ENCODE peak calls at places on chromosomes 5 and 9, in four cellular contexts. One of them, this sample, is unnamed.

GRCh38 chr5:139635606-139636206 is 12.4 kb upstream of the CXXC5 start:
- DNase-seq in upper lobe of left lung: no peak
- DNase-seq in gastrocnemius medialis: peak; percentile 83
- DNase-seq in HCT116: no peak
- DNase-seq in this sample: no peak

GRCh38 chr9:4689013-4689412 is 9.6 kb downstream of the CDC37L1 start:
- DNase-seq in gastrocnemius medialis: no peak
- DNase-seq in HCT116: no peak
- DNase-seq in upper lobe of left lung: no peak
- DNase-seq in this sample: no peak

GRCh38 chr9:132250324-132251262 is 88.7 kb downstream of the NTNG2 start:
- DNase-seq in HCT116: no peak
- DNase-seq in upper lobe of left lung: no peak
- DNase-seq in gastrocnemius medialis: no peak
- DNase-seq in this sample: no peak

GRCh38 chr9:26169684-26170083 is 491.4 kb upstream of the TUSC1 start:
- DNase-seq in HCT116: no peak
- DNase-seq in gastrocnemius medialis: no peak
- DNase-seq in upper lobe of left lung: no peak
- DNase-seq in this sample: no peak

GRCh38 chr5:134509308-134510040 is 16.0 kb upstream of the JADE2 start:
- DNase-seq in upper lobe of left lung: no peak
- DNase-seq in HCT116: peak; percentile 87
- DNase-seq in gastrocnemius medialis: peak; percentile 86
- DNase-seq in this sample: no peak

GRCh38 chr9:111945216-111945615 is 48.6 kb downstream of the UGCG start:
- DNase-seq in upper lobe of left lung: no peak
- DNase-seq in gastrocnemius medialis: no peak
- DNase-seq in HCT116: no peak
- DNase-seq in this sample: no peak

GRCh38 chr9:78131969-78132687 is 100.5 kb upstream of the GNAQ start:
- DNase-seq in gastrocnemius medialis: no peak
- DNase-seq in HCT116: no peak
- DNase-seq in upper lobe of left lung: no peak
- DNase-seq in this sample: no peak

GRCh38 chr5:80659111-80659510 is 4.3 kb upstream of the DHFR start:
- DNase-seq in upper lobe of left lung: no peak
- DNase-seq in HCT116: no peak
- DNase-seq in gastrocnemius medialis: no peak
- DNase-seq in this sample: no peak

GRCh38 chr5:159825551-159826051 is 90.7 kb upstream of the ADRA1B start:
- DNase-seq in HCT116: no peak
- DNase-seq in upper lobe of left lung: no peak
- DNase-seq in gastrocnemius medialis: peak; percentile 67
- DNase-seq in this sample: no peak

GRCh38 chr9:115250646-115251045 is 132.7 kb upstream of the TNC start:
- DNase-seq in gastrocnemius medialis: no peak
- DNase-seq in upper lobe of left lung: no peak
- DNase-seq in HCT116: no peak
- DNase-seq in this sample: no peak

GRCh38 chr9:13778486-13779110 is 499.1 kb upstream of the MPDZ start:
- DNase-seq in gastrocnemius medialis: no peak
- DNase-seq in HCT116: no peak
- DNase-seq in upper lobe of left lung: no peak
- DNase-seq in this sample: no peak

GRCh38 chr5:57370376-57370775 is 112.2 kb downstream of the ACTBL2 start:
- DNase-seq in upper lobe of left lung: no peak
- DNase-seq in HCT116: no peak
- DNase-seq in gastrocnemius medialis: no peak
- DNase-seq in this sample: no peak

GRCh38 chr5:43105369-43106289 is 15.1 kb upstream of the ZNF131 start:
- DNase-seq in gastrocnemius medialis: peak; percentile 86
- DNase-seq in HCT116: peak; percentile 92
- DNase-seq in upper lobe of left lung: no peak
- DNase-seq in this sample: peak; percentile 91

GRCh38 chr9:116075191-116075590 is 78.4 kb upstream of the PAPPA start:
- DNase-seq in HCT116: no peak
- DNase-seq in upper lobe of left lung: no peak
- DNase-seq in gastrocnemius medialis: no peak
- DNase-seq in this sample: no peak

GRCh38 chr5:131008329-131008728 is 156.7 kb downstream of the HINT1 start:
- DNase-seq in gastrocnemius medialis: no peak
- DNase-seq in upper lobe of left lung: peak; percentile 73
- DNase-seq in HCT116: no peak
- DNase-seq in this sample: no peak

GRCh38 chr5:122921826-122922225 is 76.4 kb downstream of the SNX24 start:
- DNase-seq in upper lobe of left lung: no peak
- DNase-seq in gastrocnemius medialis: no peak
- DNase-seq in HCT116: no peak
- DNase-seq in this sample: no peak

GRCh38 chr9:70165006-70165602 is 93.7 kb upstream of the SMC5 start:
- DNase-seq in HCT116: no peak
- DNase-seq in upper lobe of left lung: no peak
- DNase-seq in gastrocnemius medialis: no peak
- DNase-seq in this sample: no peak

GRCh38 chr5:53418844-53419243 is 61.6 kb upstream of the FST start:
- DNase-seq in upper lobe of left lung: no peak
- DNase-seq in gastrocnemius medialis: no peak
- DNase-seq in HCT116: no peak
- DNase-seq in this sample: no peak

GRCh38 chr5:173882632-173883031 is 5.5 kb upstream of the CPEB4 start:
- DNase-seq in gastrocnemius medialis: no peak
- DNase-seq in HCT116: peak; percentile 13
- DNase-seq in upper lobe of left lung: no peak
- DNase-seq in this sample: no peak

GRCh38 chr9:106622148-106622547 is 240.8 kb upstream of the ZNF462 start:
- DNase-seq in upper lobe of left lung: no peak
- DNase-seq in HCT116: no peak
- DNase-seq in gastrocnemius medialis: no peak
- DNase-seq in this sample: no peak

GRCh38 chr9:82404484-82405280 is 416.1 kb downstream of the SPATA31D1 start:
- DNase-seq in HCT116: no peak
- DNase-seq in gastrocnemius medialis: no peak
- DNase-seq in upper lobe of left lung: no peak
- DNase-seq in this sample: no peak

GRCh38 chr5:96706433-96707111 is 44.4 kb downstream of the CAST start:
- DNase-seq in HCT116: no peak
- DNase-seq in gastrocnemius medialis: peak; percentile 75
- DNase-seq in upper lobe of left lung: no peak
- DNase-seq in this sample: no peak

GRCh38 chr5:19987594-19988345 is at the start of gene CDH18:
- DNase-seq in HCT116: no peak
- DNase-seq in upper lobe of left lung: peak; percentile 83
- DNase-seq in gastrocnemius medialis: peak; percentile 13
- DNase-seq in this sample: peak; percentile 44

GRCh38 chr5:50866415-50866814 is 200.0 kb downstream of the PARP8 start:
- DNase-seq in HCT116: no peak
- DNase-seq in gastrocnemius medialis: no peak
- DNase-seq in upper lobe of left lung: no peak
- DNase-seq in this sample: no peak

GRCh38 chr9:88538311-88539085 is 3.5 kb downstream of the NXNL2 start:
- DNase-seq in upper lobe of left lung: no peak
- DNase-seq in gastrocnemius medialis: no peak
- DNase-seq in HCT116: no peak
- DNase-seq in this sample: no peak

GRCh38 chr9:18393340-18394130 is 80.4 kb upstream of the ADAMTSL1 start:
- DNase-seq in HCT116: peak; percentile 69
- DNase-seq in gastrocnemius medialis: no peak
- DNase-seq in upper lobe of left lung: no peak
- DNase-seq in this sample: no peak

GRCh38 chr9:77149879-77150278 is 27.5 kb upstream of the VPS13A start:
- DNase-seq in HCT116: no peak
- DNase-seq in upper lobe of left lung: no peak
- DNase-seq in gastrocnemius medialis: no peak
- DNase-seq in this sample: no peak

DNA sequence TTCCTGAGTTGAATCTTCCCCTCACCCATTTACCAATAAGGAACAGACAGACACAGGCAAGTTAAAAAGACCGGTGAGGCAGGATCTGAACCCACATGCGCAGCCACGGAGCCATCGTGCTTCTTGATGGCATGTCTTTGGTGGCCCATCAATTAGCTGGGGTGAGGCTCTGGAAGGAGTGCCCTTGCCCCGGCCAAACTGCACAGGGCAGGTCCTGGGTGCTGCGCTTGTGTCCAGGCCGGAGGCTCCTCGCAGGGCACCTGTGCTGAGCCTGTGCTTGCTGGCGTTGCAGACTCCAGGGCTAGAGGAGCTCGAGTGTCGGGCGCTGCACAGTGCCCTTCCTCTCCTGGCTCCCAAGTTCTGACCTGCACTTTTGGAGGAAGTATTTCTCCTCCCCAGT is 66.4 kb downstream of the PSMB7 start:
- DNase-seq in gastrocnemius medialis: no peak
- DNase-seq in HCT116: no peak
- DNase-seq in upper lobe of left lung: peak; percentile 59
- DNase-seq in this sample: no peak
- H3K36me3 ChIP-seq in gastrocnemius medialis: peaks cover 53% of the 10 kb centered on the region
- H3K36me3 ChIP-seq in HCT116: peaks cover 43% of the 10 kb centered on the region
- H3K36me3 ChIP-seq in upper lobe of left lung: peaks cover 79% of the 10 kb centered on the region
- H3K36me3 ChIP-seq in this sample: no peaks in the 10 kb centered on the region

GRCh38 chr5:76692651-76693050 is 23.3 kb upstream of the F2R start:
- DNase-seq in gastrocnemius medialis: no peak
- DNase-seq in upper lobe of left lung: no peak
- DNase-seq in HCT116: no peak
- DNase-seq in this sample: no peak

GRCh38 chr5:76693141-76693540 is 22.8 kb upstream of the F2R start:
- DNase-seq in HCT116: no peak
- DNase-seq in upper lobe of left lung: no peak
- DNase-seq in gastrocnemius medialis: no peak
- DNase-seq in this sample: no peak

GRCh38 chr5:76694317-76694716 is 21.6 kb upstream of the F2R start:
- DNase-seq in HCT116: no peak
- DNase-seq in upper lobe of left lung: no peak
- DNase-seq in gastrocnemius medialis: no peak
- DNase-seq in this sample: no peak

GRCh38 chr5:76695336-76695735 is 20.6 kb upstream of the F2R start:
- DNase-seq in gastrocnemius medialis: no peak
- DNase-seq in HCT116: no peak
- DNase-seq in upper lobe of left lung: no peak
- DNase-seq in this sample: no peak

DNA sequence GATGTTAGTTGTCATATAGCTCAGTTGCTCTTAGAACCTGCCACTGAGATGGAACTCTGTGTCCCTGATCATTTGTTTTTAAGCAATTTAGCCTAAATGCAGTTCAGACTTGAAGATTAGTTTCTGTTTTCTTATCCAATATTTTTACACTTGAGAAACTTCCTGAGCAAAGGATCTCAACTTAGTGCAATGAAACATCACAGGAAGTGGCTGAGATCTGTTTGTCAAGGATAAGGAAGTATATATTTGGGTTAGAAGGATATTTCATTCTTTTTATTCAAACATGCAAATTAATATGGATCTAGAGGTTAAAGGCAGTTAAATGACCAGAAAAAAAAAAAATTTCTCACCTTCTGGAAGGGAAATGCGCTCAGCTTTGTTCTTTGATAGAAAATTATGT is 19.7 kb upstream of the F2R start:
- DNase-seq in gastrocnemius medialis: no peak
- DNase-seq in upper lobe of left lung: no peak
- DNase-seq in HCT116: no peak
- DNase-seq in this sample: no peak
- H3K36me3 ChIP-seq in gastrocnemius medialis: no peaks in the 10 kb centered on the region
- H3K36me3 ChIP-seq in upper lobe of left lung: no peaks in the 10 kb centered on the region
- H3K36me3 ChIP-seq in HCT116: no peaks in the 10 kb centered on the region
- H3K36me3 ChIP-seq in this sample: peaks cover 28% of the 10 kb centered on the region

GRCh38 chr9:137107982-137108381 is 6.6 kb downstream of the DPP7 start:
- DNase-seq in gastrocnemius medialis: no peak
- DNase-seq in HCT116: no peak
- DNase-seq in upper lobe of left lung: peak; percentile 55
- DNase-seq in this sample: no peak

GRCh38 chr9:137108608-137109249 is 5.8 kb downstream of the DPP7 start:
- DNase-seq in HCT116: no peak
- DNase-seq in upper lobe of left lung: peak; percentile 78
- DNase-seq in gastrocnemius medialis: no peak
- DNase-seq in this sample: no peak

GRCh38 chr9:137107312-137107921 is 7.1 kb downstream of the DPP7 start:
- DNase-seq in upper lobe of left lung: peak; percentile 73
- DNase-seq in gastrocnemius medialis: no peak
- DNase-seq in HCT116: no peak
- DNase-seq in this sample: no peak

GRCh38 chr9:137105814-137106661 is 8.5 kb downstream of the DPP7 start:
- DNase-seq in upper lobe of left lung: peak; percentile 50
- DNase-seq in HCT116: no peak
- DNase-seq in gastrocnemius medialis: no peak
- DNase-seq in this sample: no peak

GRCh38 chr9:137106662-137107292 is 7.8 kb downstream of the DPP7 start:
- DNase-seq in upper lobe of left lung: peak; percentile 80
- DNase-seq in gastrocnemius medialis: no peak
- DNase-seq in HCT116: no peak
- DNase-seq in this sample: no peak
- H3K36me3 ChIP-seq in upper lobe of left lung: peaks cover 77% of the 10 kb centered on the region
- H3K36me3 ChIP-seq in gastrocnemius medialis: peaks cover 90% of the 10 kb centered on the region
- H3K36me3 ChIP-seq in HCT116: peaks cover 58% of the 10 kb centered on the region
- H3K36me3 ChIP-seq in this sample: no peaks in the 10 kb centered on the region

DNA sequence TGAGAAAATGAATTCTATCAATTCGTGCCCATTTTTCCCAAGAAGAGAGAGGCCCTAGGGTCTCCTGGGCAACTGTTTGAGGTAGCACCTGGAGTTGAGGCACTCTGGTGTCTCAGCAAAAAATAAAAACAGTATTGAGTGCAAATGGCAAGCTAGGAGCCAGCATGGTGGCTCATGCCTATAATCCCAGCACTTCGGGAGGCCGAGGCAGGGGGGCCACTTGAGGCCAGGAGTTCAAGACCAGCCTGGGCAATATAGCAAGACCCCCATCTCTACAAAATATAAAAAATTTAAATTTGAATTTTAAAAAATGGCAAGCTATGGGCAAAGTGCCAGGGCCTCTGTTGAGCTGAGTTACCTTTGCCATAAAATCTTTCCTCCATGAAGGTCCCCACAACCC is 136.0 kb downstream of the CDK5RAP2 start:
- DNase-seq in upper lobe of left lung: no peak
- DNase-seq in HCT116: no peak
- DNase-seq in gastrocnemius medialis: no peak
- DNase-seq in this sample: no peak
- H3K36me3 ChIP-seq in upper lobe of left lung: peaks cover 10% of the 10 kb centered on the region
- H3K36me3 ChIP-seq in HCT116: peaks cover 4% of the 10 kb centered on the region
- H3K36me3 ChIP-seq in gastrocnemius medialis: peaks cover 20% of the 10 kb centered on the region
- H3K36me3 ChIP-seq in this sample: no peaks in the 10 kb centered on the region

DNA sequence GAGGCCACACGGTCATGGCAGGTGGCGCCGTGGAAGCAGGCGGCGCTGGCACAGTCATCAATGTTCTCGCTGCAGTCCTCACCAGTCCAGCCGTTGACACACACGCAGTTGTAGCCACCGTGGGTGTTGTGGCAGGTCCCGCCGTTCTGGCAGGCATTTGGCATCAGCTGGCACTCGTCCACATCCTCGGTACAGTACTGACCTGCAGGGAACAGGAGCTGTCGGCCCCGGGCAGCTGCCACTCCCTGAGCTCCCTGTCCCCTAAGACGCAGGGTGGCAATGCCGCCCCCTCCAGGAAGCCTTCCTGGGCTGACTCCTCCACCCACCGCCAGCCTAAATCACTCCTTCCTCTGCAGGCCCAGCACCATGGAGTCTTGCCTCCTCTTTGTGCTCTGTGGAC is 27.2 kb downstream of the NOTCH1 start:
- DNase-seq in upper lobe of left lung: no peak
- DNase-seq in gastrocnemius medialis: no peak
- DNase-seq in HCT116: no peak
- DNase-seq in this sample: no peak
- H3K36me3 ChIP-seq in upper lobe of left lung: peaks cover 66% of the 10 kb centered on the region
- H3K36me3 ChIP-seq in gastrocnemius medialis: peaks cover 36% of the 10 kb centered on the region
- H3K36me3 ChIP-seq in HCT116: peaks cover 14% of the 10 kb centered on the region
- H3K36me3 ChIP-seq in this sample: no peaks in the 10 kb centered on the region

GRCh38 chr5:128516978-128517377 is 21.1 kb downstream of the FBN2 start:
- DNase-seq in HCT116: no peak
- DNase-seq in upper lobe of left lung: no peak
- DNase-seq in gastrocnemius medialis: no peak
- DNase-seq in this sample: no peak
- H3K36me3 ChIP-seq in HCT116: no peaks in the 10 kb centered on the region
- H3K36me3 ChIP-seq in upper lobe of left lung: no peaks in the 10 kb centered on the region
- H3K36me3 ChIP-seq in gastrocnemius medialis: no peaks in the 10 kb centered on the region
- H3K36me3 ChIP-seq in this sample: no peaks in the 10 kb centered on the region

This sample was measured in Peyer's patch.